ENCODE peak calls at places on chromosomes 5 and 9, in four cellular contexts. One of them, this sample, is unnamed.

GRCh38 chr5:138000102-138000723 is 32.7 kb downstream of the FAM13B start:
- DNase-seq in sigmoid colon: no peak
- DNase-seq in mesenchymal stem cell: peak
- DNase-seq in stomach: no peak
- DNase-seq in this sample: no peak

GRCh38 chr9:99873531-99873930 is 32.9 kb upstream of the STX17 start:
- DNase-seq in sigmoid colon: no peak
- DNase-seq in mesenchymal stem cell: peak
- DNase-seq in stomach: no peak
- DNase-seq in this sample: no peak

GRCh38 chr5:78633710-78634109 is 14.9 kb downstream of the LHFPL2 start:
- DNase-seq in sigmoid colon: no peak
- DNase-seq in mesenchymal stem cell: peak
- DNase-seq in stomach: no peak
- DNase-seq in this sample: no peak

GRCh38 chr5:149267241-149267973 is 4.3 kb upstream of the AFAP1L1 start:
- DNase-seq in sigmoid colon: no peak
- DNase-seq in mesenchymal stem cell: no peak
- DNase-seq in stomach: no peak
- DNase-seq in this sample: no peak

GRCh38 chr9:114902773-114903589 is 27.4 kb downstream of the TNFSF8 start:
- DNase-seq in sigmoid colon: no peak
- DNase-seq in mesenchymal stem cell: no peak
- DNase-seq in stomach: no peak
- DNase-seq in this sample: no peak

GRCh38 chr5:56026863-56027300 is 32.1 kb upstream of the IL6ST start:
- DNase-seq in sigmoid colon: no peak
- DNase-seq in mesenchymal stem cell: peak
- DNase-seq in stomach: no peak
- DNase-seq in this sample: no peak

GRCh38 chr5:67672633-67673032 is 476.0 kb upstream of the CD180 start:
- DNase-seq in sigmoid colon: no peak
- DNase-seq in mesenchymal stem cell: peak
- DNase-seq in stomach: no peak
- DNase-seq in this sample: no peak

GRCh38 chr5:15646351-15646750 is 146.4 kb downstream of the FBXL7 start:
- DNase-seq in sigmoid colon: no peak
- DNase-seq in mesenchymal stem cell: no peak
- DNase-seq in stomach: no peak
- DNase-seq in this sample: no peak

GRCh38 chr5:161086456-161086855 is 234.4 kb upstream of the ATP10B start:
- DNase-seq in sigmoid colon: no peak
- DNase-seq in mesenchymal stem cell: no peak
- DNase-seq in stomach: no peak
- DNase-seq in this sample: no peak

GRCh38 chr5:113330533-113331200 is 104.1 kb downstream of the TSSK1B start:
- DNase-seq in sigmoid colon: peak
- DNase-seq in mesenchymal stem cell: peak
- DNase-seq in stomach: no peak
- DNase-seq in this sample: no peak

GRCh38 chr9:105608685-105609598 is 51.0 kb downstream of the FKTN start:
- DNase-seq in sigmoid colon: no peak
- DNase-seq in mesenchymal stem cell: peak
- DNase-seq in stomach: no peak
- DNase-seq in this sample: peak

GRCh38 chr5:42756630-42757601 is at the start of gene CCDC152:
- DNase-seq in sigmoid colon: no peak
- DNase-seq in mesenchymal stem cell: peak
- DNase-seq in stomach: peak
- DNase-seq in this sample: peak

GRCh38 chr5:150706776-150707390 is 6.0 kb upstream of the RBM22 start:
- DNase-seq in sigmoid colon: no peak
- DNase-seq in mesenchymal stem cell: no peak
- DNase-seq in stomach: no peak
- DNase-seq in this sample: no peak

GRCh38 chr5:133530270-133530669 is 82.1 kb downstream of the FSTL4 start:
- DNase-seq in sigmoid colon: no peak
- DNase-seq in mesenchymal stem cell: no peak
- DNase-seq in stomach: no peak
- DNase-seq in this sample: peak

GRCh38 chr9:123131258-123131657 is 97.8 kb downstream of the GPR21 start:
- DNase-seq in sigmoid colon: no peak
- DNase-seq in mesenchymal stem cell: peak
- DNase-seq in stomach: no peak
- DNase-seq in this sample: no peak

DNA sequence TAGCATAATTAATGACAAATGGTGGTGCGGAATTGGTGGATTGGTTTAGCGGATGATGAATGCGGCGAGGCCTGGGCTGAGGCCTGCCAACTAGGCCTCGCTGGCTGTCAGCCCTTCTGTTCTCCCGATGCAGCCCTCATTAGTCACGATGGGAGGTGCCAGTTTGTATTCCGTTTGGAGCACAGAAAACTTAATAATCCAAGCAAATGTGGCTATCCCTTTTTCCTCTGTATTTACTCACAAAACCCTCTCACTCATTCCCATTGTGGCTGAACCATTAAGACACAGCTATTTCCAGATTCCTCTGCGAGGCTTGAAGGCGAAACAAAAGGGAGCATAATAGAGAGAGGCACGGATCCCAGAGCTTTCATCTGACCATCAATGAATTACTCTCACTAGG is 114.3 kb downstream of the MVB12B start:
- DNase-seq in sigmoid colon: peak
- DNase-seq in mesenchymal stem cell: no peak
- DNase-seq in stomach: no peak
- DNase-seq in this sample: no peak
- H3K27ac ChIP-seq in sigmoid colon: no peak
- H3K27ac ChIP-seq in mesenchymal stem cell: no peak
- H3K27ac ChIP-seq in stomach: no peak
- H3K27ac ChIP-seq in this sample: peak

GRCh38 chr9:18910858-18911257 is 122.2 kb downstream of the SAXO1 start:
- DNase-seq in sigmoid colon: no peak
- DNase-seq in mesenchymal stem cell: peak
- DNase-seq in stomach: no peak
- DNase-seq in this sample: no peak
- H3K27ac ChIP-seq in sigmoid colon: no peak
- H3K27ac ChIP-seq in mesenchymal stem cell: peak
- H3K27ac ChIP-seq in stomach: no peak
- H3K27ac ChIP-seq in this sample: no peak

DNA sequence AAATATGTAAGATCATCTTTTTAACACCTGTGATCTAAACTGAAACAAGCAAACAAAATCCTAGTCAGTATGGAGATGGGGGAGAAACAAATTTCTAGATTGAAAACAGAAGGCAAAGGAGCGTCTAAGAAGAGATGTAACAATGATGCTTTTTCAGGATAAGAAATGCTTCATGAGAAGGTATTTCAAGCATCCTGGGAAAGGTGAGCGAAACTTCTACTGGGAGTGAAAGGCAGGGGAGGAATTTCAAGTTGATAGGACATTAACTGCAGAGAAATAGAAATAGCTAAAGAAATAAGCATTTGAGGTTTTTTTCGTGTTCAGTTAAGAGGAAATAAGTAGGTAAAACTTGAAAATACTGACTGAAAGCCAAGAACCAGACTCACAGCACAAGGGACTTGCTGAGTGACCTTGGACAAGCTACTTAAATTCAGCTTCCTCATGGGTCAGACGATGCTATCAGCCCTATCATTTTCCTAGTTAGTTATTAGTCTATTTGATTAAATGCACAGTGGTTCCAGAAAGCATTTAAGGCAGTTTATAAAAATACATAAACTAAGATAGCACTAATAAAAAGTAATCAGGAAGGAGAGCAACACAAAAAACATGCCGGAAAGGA is 406.3 kb downstream of the PDE4D start:
- DNase-seq in sigmoid colon: no peak
- DNase-seq in mesenchymal stem cell: no peak
- DNase-seq in stomach: no peak
- DNase-seq in this sample: no peak
- H3K27ac ChIP-seq in sigmoid colon: peak
- H3K27ac ChIP-seq in mesenchymal stem cell: no peak
- H3K27ac ChIP-seq in stomach: no peak
- H3K27ac ChIP-seq in this sample: no peak

DNA sequence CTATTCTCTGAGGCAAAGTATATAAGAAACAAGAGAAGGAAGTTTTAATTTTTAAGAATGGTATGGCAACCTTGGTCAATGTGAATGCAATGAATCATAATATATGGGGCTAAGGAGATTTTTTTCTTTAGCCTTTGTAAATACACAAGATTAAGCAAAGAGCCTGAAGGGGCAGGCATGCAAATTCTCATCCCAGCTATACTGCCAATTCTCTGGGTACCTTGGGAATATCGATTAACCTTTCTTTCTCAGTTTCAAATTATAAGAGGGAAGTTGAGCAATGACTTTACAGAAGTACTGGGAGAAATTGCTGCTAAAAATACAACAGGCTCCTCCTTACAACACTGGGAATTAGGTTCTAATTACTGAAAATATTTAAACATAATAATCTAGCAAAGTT is 97.5 kb downstream of the MRPS27 start:
- DNase-seq in sigmoid colon: no peak
- DNase-seq in mesenchymal stem cell: no peak
- DNase-seq in stomach: no peak
- DNase-seq in this sample: no peak
- H3K27ac ChIP-seq in sigmoid colon: no peak
- H3K27ac ChIP-seq in mesenchymal stem cell: no peak
- H3K27ac ChIP-seq in stomach: no peak
- H3K27ac ChIP-seq in this sample: no peak

GRCh38 chr9:70901013-70901412 is 220.4 kb downstream of the TRPM3 start:
- DNase-seq in sigmoid colon: no peak
- DNase-seq in mesenchymal stem cell: no peak
- DNase-seq in stomach: no peak
- DNase-seq in this sample: no peak
- H3K27ac ChIP-seq in sigmoid colon: no peak
- H3K27ac ChIP-seq in mesenchymal stem cell: no peak
- H3K27ac ChIP-seq in stomach: no peak
- H3K27ac ChIP-seq in this sample: no peak

This sample was measured in endodermal cell.